ENCODE peak calls at places on chromosomes 16 and 17, in five cellular contexts. R, E, X, D and C are unnamed samples.

GRCh38 chr17:78878871-78879270 is 24.1 kb downstream of the CEP295NL start:
- DNase-seq in D (no peak), R (no peak), X (no peak), E (no peak), C (no peak)

GRCh38 chr16:84322749-84323148 is 28.1 kb downstream of the WFDC1 start:
- DNase-seq in E (no peak), R (no peak), X (no peak), D (no peak), C (no peak)

GRCh38 chr16:14219983-14220382 is 148.9 kb downstream of the MRTFB start:
- DNase-seq in D (no peak), X (no peak), E (no peak), R (no peak), C (no peak)

GRCh38 chr16:11992008-11992584 is 15.6 kb downstream of the SNX29 start:
- DNase-seq in X (no peak), R (no peak), E (no peak), D (no peak), C (no peak)

GRCh38 chr17:79023886-79024771 is at the start of gene C1QTNF1:
- DNase-seq in E (peak; percentile 62), X (no peak), D (peak; percentile 78), R (peak; percentile 73), C (peak; percentile 84)

GRCh38 chr17:77425791-77426641 is 285.2 kb downstream of the SEC14L1 start:
- DNase-seq in E (peak; percentile 86), D (peak; percentile 94), R (no peak), X (no peak), C (no peak)

GRCh38 chr17:27808629-27809028 is 8.3 kb upstream of the NOS2 start:
- DNase-seq in X (no peak), E (no peak), D (no peak), R (no peak), C (no peak)

GRCh38 chr17:28482551-28483199 is 9.2 kb downstream of the SLC13A2 start:
- DNase-seq in R (peak; percentile 85), X (no peak), E (no peak), D (no peak), C (no peak)

GRCh38 chr16:8931864-8932263 is 31.8 kb downstream of the USP7 start:
- DNase-seq in E (peak; percentile 59), D (peak; percentile 54), X (no peak), R (peak; percentile 51), C (no peak)

GRCh38 chr17:82489117-82489516 is 30.4 kb upstream of the FOXK2 start:
- DNase-seq in R (no peak), D (no peak), E (peak; percentile 39), X (peak; percentile 83), C (peak; percentile 97)

DNA sequence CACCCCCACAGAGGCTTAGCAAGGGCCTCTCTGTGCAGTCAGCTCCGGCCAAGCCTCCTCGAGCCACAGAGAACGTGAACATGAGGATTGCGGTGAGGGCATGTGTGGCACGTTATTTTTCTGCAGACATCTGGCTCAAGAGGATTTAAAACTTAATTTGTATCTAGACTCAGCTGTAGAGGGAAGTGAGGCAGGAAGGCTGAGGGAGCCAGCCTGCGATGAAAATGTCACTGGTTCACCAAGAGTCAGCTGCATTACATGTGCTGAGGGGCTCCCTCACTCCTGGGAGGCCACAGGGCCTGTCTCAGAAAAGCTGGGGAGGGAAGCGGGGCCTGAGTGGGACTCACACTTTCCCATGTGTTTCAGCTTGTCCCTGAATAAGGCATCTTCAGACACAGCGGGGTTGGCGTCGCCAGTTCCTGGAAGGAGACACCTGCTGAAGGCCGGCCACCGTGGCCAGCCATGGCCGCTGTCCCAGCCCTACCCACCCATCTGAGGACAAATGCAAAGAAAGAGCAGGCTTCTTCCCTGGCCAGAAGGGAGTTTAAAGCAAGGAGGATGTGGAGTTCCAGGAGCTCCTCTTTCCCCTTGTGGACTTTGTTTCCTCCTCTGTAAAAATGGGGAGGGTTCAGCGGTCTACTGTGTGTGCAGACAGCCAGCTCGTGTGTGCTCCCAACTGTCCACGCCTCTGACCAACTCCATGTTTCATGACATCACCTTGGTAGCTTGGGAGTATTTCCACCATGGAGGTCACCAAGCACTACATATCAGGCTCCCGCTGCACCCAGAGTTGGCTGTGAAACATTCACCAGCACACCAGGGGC is 19.1 kb upstream of the MRPS23 start:
- DNase-seq in X (no peak), R (no peak), D (no peak), E (no peak), C (no peak)
- H3K4me1 ChIP-seq in X (peaks cover 49% of the 10 kb centered on the region), R (peaks cover 8% of the 10 kb centered on the region), D (peaks cover 66% of the 10 kb centered on the region), E (peaks cover 11% of the 10 kb centered on the region), C (peaks cover 41% of the 10 kb centered on the region)

GRCh38 chr17:49898547-49899490 is 51.0 kb upstream of the TAC4 start:
- DNase-seq in E (no peak), X (no peak), D (peak; percentile 48), R (no peak), C (no peak)
- TF ChIP-seq CTCF in E (no peak), X (no peak), D (peak; percentile 36), R (no peak), C (no peak)

GRCh38 chr16:47861999-47862398 is 293.8 kb downstream of the ABCC12 start:
- DNase-seq in X (no peak), D (no peak), E (no peak), R (no peak), C (no peak)

GRCh38 chr16:47872228-47872627 is 283.6 kb downstream of the ABCC12 start:
- DNase-seq in R (no peak), E (no peak), X (no peak), D (no peak), C (no peak)

DNA sequence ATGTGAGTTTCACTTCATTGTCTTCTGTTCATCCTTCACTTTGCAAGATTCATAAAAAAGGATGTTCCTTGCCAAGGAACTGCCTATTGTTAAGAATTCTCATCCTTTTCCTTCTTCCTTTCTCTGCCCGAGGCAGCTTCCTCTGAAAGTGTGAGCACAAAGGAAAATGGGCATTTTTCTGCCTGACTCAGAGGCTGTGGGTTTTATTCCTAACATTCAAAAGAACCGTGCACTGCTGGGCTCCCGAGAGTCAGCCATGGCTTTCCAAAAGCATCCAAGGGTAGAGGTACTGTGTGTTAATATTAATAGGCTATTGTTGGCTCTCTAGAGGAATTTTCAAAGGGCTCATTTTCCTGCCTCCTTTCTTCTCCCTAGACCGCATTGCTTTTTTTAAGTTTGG is 289.4 kb downstream of the ABCC12 start:
- DNase-seq in E (no peak), X (no peak), R (no peak), D (no peak), C (no peak)
- H3K27me3 ChIP-seq in E (no peaks in the 10 kb centered on the region), X (no peaks in the 10 kb centered on the region), R (no peaks in the 10 kb centered on the region), D (no peaks in the 10 kb centered on the region), C (no peaks in the 10 kb centered on the region)

DNA sequence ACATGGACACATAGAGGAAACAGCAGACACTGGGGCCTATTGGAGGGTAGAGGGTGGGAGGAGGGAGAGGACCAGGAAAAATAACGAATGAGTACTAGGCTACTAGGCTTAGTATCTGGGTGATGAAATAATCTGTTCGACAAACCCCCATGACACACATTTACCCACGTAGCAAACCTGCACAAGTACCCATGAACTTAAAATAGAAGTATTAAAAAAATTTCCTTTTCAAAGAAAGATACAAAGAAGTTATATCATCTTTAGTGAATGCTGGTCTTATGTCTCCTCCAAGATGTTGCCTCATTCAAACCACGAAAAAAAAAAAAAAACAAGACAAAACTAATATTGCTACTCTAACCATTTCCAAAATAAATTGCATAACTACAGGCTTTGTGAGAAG is 31.7 kb downstream of the MBTD1 start:
- DNase-seq in D (no peak), R (no peak), X (no peak), E (no peak), C (no peak)
- H3K4me1 ChIP-seq in D (peaks cover 25% of the 10 kb centered on the region), R (no peaks in the 10 kb centered on the region), X (no peaks in the 10 kb centered on the region), E (no peaks in the 10 kb centered on the region), C (no peaks in the 10 kb centered on the region)

DNA sequence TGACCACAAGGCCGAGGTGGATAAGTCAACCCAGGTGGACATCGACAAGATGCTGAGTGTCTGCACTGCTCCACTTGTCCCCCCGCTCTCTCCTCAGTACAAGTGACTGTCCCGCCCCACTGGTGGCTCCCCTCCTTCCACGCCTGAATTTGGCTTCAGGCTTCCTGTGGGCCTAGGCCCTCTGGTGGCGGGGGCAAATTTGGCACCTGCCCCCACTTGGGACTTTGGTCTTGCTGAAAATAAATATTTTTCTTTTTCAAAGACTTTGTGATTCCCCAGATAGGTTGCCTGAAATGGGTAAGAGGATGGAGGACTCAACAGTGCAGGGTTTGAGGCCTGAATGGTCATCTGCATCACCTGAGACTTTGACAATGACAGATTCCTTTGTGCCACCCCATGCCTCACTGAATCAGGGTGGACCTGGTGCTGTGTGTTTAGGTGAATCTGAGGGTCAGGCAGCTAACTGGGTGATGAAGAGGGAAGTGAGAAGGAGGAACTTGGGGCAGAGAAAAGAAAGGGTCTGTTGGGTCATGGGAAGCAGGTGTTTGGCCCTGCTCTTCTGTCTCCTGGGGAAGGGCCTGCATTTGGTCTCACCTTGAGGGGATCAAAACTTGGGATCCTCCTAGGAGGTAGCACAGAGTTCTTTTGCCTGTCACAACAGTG is 2.0 kb downstream of the C16orf86 start:
- DNase-seq in D (no peak), E (no peak), X (no peak), R (no peak), C (no peak)
- TF ChIP-seq CTCF in D (no peak), E (no peak), X (no peak), R (no peak), C (no peak)

GRCh38 chr17:46811978-46812583 is 6.4 kb downstream of the WNT3 start:
- DNase-seq in D (peak; percentile 19), E (peak; percentile 32), X (no peak), R (no peak), C (no peak)

GRCh38 chr17:46813920-46814319 is 4.6 kb downstream of the WNT3 start:
- DNase-seq in R (no peak), D (no peak), E (no peak), X (no peak), C (no peak)

GRCh38 chr17:46815474-46816353 is 2.8 kb downstream of the WNT3 start:
- DNase-seq in E (no peak), X (no peak), D (no peak), R (no peak), C (no peak)

GRCh38 chr17:46812624-46813318 is 5.7 kb downstream of the WNT3 start:
- DNase-seq in R (no peak), X (no peak), E (no peak), D (no peak), C (no peak)

GRCh38 chr17:46814446-46814845 is 4.0 kb downstream of the WNT3 start:
- DNase-seq in X (no peak), D (no peak), E (no peak), R (no peak), C (no peak)
- H3K27me3 ChIP-seq in X (peaks cover 19% of the 10 kb centered on the region), D (peaks cover 27% of the 10 kb centered on the region), E (no peaks in the 10 kb centered on the region), R (peaks cover 28% of the 10 kb centered on the region), C (peaks cover 81% of the 10 kb centered on the region)

DNA sequence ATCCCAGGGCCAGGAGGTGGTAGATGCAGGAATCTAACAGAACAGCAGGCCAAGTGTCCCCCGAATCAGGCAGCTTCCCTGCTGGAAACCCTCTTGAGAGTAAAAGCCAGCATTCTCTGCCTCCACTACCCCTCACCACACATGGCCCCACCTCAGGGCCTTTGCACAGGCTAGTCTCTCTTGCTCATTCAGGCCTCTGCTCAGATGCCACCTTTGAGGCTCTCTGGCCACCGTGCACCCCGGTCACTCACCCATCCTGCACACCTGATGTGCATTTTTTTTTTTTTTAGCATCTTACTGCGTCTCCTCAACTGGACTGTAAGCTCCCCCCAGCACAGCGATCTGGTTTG is 34.5 kb upstream of the GSE1 start:
- DNase-seq in E (no peak), D (no peak), X (no peak), R (no peak), C (no peak)
- H3K4me1 ChIP-seq in E (no peaks in the 10 kb centered on the region), D (peaks cover 62% of the 10 kb centered on the region), X (peaks cover 20% of the 10 kb centered on the region), R (peaks cover 23% of the 10 kb centered on the region), C (peaks cover 70% of the 10 kb centered on the region)